ENCODE peak calls at places on chromosomes 12 and 14, in four cellular contexts. M is body of pancreas, I is Caco-2, V is astrocyte of the spinal cord. K is an unnamed sample.

GRCh38 chr12:7797698-7798398 is 8.6 kb downstream of the NANOG start:
- DNase-seq in M (peak; percentile 37), I (no peak), V (no peak), K (peak; percentile 56)

GRCh38 chr12:118418385-118419057 is 42.2 kb downstream of the SUDS3 start:
- DNase-seq in M (no peak), I (no peak), V (peak; percentile 15), K (peak; percentile 27)

GRCh38 chr14:104112609-104113571 is 25.5 kb upstream of the KIF26A start:
- DNase-seq in M (peak; percentile 4), I (peak; percentile 26), V (no peak), K (no peak)

GRCh38 chr14:23433457-23433856 is 2.0 kb downstream of the MYH7 start:
- DNase-seq in M (no peak), I (peak; percentile 13), V (no peak), K (no peak)

GRCh38 chr12:7180685-7181084 is 8.8 kb upstream of the PEX5 start:
- DNase-seq in M (no peak), I (no peak), V (no peak), K (no peak)

GRCh38 chr14:23183479-23183878 is at the start of gene SLC7A8:
- DNase-seq in M (peak; percentile 72), I (peak; percentile 58), V (peak; percentile 10), K (no peak)

GRCh38 chr12:110661337-110661972 is 27.5 kb downstream of the HVCN1 start:
- DNase-seq in M (peak; percentile 21), I (no peak), V (no peak), K (no peak)

GRCh38 chr12:114152890-114153289 is 186.8 kb upstream of the RBM19 start:
- DNase-seq in M (no peak), I (no peak), V (no peak), K (peak; percentile 6)

GRCh38 chr12:108587826-108588225 is 10.1 kb downstream of the TMEM119 start:
- DNase-seq in M (no peak), I (no peak), V (no peak), K (no peak)

GRCh38 chr12:112303004-112303403 is 79.2 kb downstream of the HECTD4 start:
- DNase-seq in M (no peak), I (no peak), V (peak; percentile 85), K (peak; percentile 72)

GRCh38 chr12:77697126-77697525 is 133.6 kb upstream of the NAV3 start:
- DNase-seq in M (no peak), I (no peak), V (no peak), K (no peak)

GRCh38 chr12:6774557-6775062 is 2.3 kb downstream of the LAG3 start:
- DNase-seq in M (no peak), I (no peak), V (no peak), K (no peak)

GRCh38 chr12:93186131-93186530 is 191.6 kb upstream of the NUDT4 start:
- DNase-seq in M (no peak), I (no peak), V (no peak), K (peak; percentile 67)

GRCh38 chr14:60789656-60790055 is 55.1 kb downstream of the MNAT1 start:
- DNase-seq in M (no peak), I (no peak), V (no peak), K (peak; percentile 7)

GRCh38 chr12:122028601-122029560 is 7.2 kb downstream of the BCL7A start:
- DNase-seq in M (peak; percentile 44), I (no peak), V (no peak), K (no peak)

GRCh38 chr12:127485528-127485927 is 781.4 kb upstream of the TMEM132C start:
- DNase-seq in M (no peak), I (no peak), V (peak; percentile 91), K (peak; percentile 88)

GRCh38 chr12:109491671-109492070 is 14.2 kb downstream of the UBE3B start:
- DNase-seq in M (no peak), I (no peak), V (no peak), K (no peak)

GRCh38 chr12:78938341-78939084 is 73.9 kb downstream of the SYT1 start:
- DNase-seq in M (no peak), I (no peak), V (no peak), K (no peak)

GRCh38 chr14:93232159-93232558 is 25.1 kb downstream of the UBR7 start:
- DNase-seq in M (no peak), I (no peak), V (no peak), K (no peak)

GRCh38 chr12:57707250-57707649 is 13.3 kb downstream of the OS9 start:
- DNase-seq in M (no peak), I (no peak), V (no peak), K (no peak)

GRCh38 chr12:127083028-127083949 is 1183.7 kb upstream of the TMEM132C start:
- DNase-seq in M (peak; percentile 12), I (no peak), V (peak; percentile 88), K (peak; percentile 86)

GRCh38 chr12:20490213-20490612 is 121.9 kb downstream of the PDE3A start:
- DNase-seq in M (no peak), I (no peak), V (no peak), K (peak; percentile 51)

GRCh38 chr12:5022465-5023061 is 21.1 kb upstream of the KCNA5 start:
- DNase-seq in M (peak; percentile 52), I (no peak), V (peak; percentile 25), K (peak; percentile 43)

GRCh38 chr12:47296828-47297227 is 217.1 kb upstream of the AMIGO2 start:
- DNase-seq in M (no peak), I (no peak), V (no peak), K (no peak)

GRCh38 chr12:13243516-13244070 is 47.1 kb downstream of the EMP1 start:
- DNase-seq in M (no peak), I (no peak), V (no peak), K (peak; percentile 72)

GRCh38 chr12:46342562-46343033 is 30.0 kb downstream of the SLC38A2 start:
- DNase-seq in M (peak; percentile 60), I (peak; percentile 41), V (peak; percentile 50), K (peak; percentile 77)

GRCh38 chr12:19527876-19528275 is 88.6 kb downstream of the AEBP2 start:
- DNase-seq in M (no peak), I (no peak), V (no peak), K (no peak)

GRCh38 chr14:56210570-56210969 is 92.4 kb downstream of the PELI2 start:
- DNase-seq in M (no peak), I (no peak), V (no peak), K (no peak)

GRCh38 chr12:88472775-88473174 is 107.5 kb downstream of the KITLG start:
- DNase-seq in M (no peak), I (no peak), V (peak; percentile 62), K (peak; percentile 53)

GRCh38 chr12:46559311-46559710 is 186.7 kb upstream of the SLC38A2 start:
- DNase-seq in M (no peak), I (no peak), V (no peak), K (peak; percentile 81)

GRCh38 chr14:94058128-94058673 is 22.8 kb downstream of the DDX24 start:
- DNase-seq in M (no peak), I (no peak), V (no peak), K (no peak)

GRCh38 chr14:52268191-52269061 is 928 bp downstream of the PTGDR start:
- DNase-seq in M (no peak), I (no peak), V (peak; percentile 34), K (peak; percentile 54)

GRCh38 chr14:52271538-52271937 is 4.0 kb downstream of the PTGDR start:
- DNase-seq in M (no peak), I (no peak), V (no peak), K (no peak)

GRCh38 chr14:52275372-52275771 is 7.9 kb downstream of the PTGDR start:
- DNase-seq in M (no peak), I (no peak), V (no peak), K (no peak)

GRCh38 chr14:52269100-52269499 is 1.6 kb downstream of the PTGDR start:
- DNase-seq in M (no peak), I (no peak), V (no peak), K (no peak)

DNA sequence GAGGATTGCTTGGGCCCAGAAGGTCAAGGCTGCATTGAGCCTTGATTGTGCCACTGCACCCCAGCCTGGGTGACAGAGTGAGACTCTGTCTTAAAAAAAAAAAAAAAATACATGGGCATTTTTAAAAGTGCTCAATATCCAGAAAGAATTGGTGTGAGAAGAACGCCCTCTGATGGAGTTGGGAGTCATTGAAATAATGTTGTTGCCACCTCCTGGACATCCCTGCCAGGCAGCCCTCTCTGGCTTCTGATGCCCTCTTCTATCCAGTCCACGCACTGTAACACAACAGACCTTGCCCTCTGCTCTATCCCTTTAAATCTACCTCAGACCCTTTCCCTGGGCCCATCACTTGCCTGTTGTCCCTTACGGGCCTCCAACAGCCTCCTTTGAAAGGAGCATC is 4.9 kb downstream of the PTGDR start:
- DNase-seq in M (no peak), I (no peak), V (peak; percentile 14), K (peak; percentile 61)
- TF ChIP-seq CTCF in M (no peak), I (no peak), V (peak; percentile 32), K (peak; percentile 41)

GRCh38 chr14:100622234-100622633 is 35.0 kb upstream of the BEGAIN start:
- DNase-seq in M (no peak), I (peak; percentile 17), V (no peak), K (no peak)
- H3K4me3 ChIP-seq in M (no peak overlapping the region), I (no peak overlapping the region), V (no peak overlapping the region), K (no peak overlapping the region)

GRCh38 chr14:78450945-78451344 is 280.8 kb downstream of the NRXN3 start:
- DNase-seq in M (no peak), I (no peak), V (no peak), K (no peak)

GRCh38 chr14:78445275-78445674 is 275.1 kb downstream of the NRXN3 start:
- DNase-seq in M (no peak), I (no peak), V (no peak), K (no peak)

GRCh38 chr14:78443834-78444233 is 273.7 kb downstream of the NRXN3 start:
- DNase-seq in M (no peak), I (no peak), V (no peak), K (no peak)

GRCh38 chr14:78446807-78447206 is 276.6 kb downstream of the NRXN3 start:
- DNase-seq in M (no peak), I (no peak), V (peak; percentile 7), K (peak; percentile 1)

DNA sequence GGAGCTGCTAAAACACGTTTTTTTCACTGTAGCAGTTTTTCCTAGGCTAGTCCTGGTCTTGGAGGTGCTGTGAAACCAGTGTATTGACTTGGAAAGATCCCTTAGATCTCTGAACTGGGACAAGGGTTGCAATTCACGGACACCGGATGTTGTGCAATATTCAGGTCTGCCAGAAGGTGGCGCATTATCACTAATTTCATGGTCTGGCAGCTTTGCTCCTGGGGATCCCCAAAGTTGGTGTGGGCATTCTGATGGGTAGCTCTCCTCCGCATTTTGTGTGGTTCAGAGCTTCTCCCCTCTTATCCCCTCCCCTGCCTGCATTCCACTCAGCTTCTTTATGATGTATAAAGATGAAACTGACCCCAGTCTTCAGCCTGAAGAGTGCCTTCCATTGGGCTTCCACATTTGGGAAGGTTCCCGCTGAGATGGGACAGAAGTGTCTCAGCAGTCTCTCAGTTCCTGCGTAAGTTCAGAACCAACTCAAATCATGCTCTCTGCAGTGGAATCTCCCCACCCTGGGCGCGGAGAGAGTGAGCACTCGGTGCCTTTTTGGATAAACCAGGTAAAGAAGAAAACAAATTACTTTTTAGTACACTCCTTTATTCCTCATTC is 278.4 kb downstream of the NRXN3 start:
- DNase-seq in M (peak; percentile 69), I (peak; percentile 49), V (peak; percentile 5), K (peak; percentile 34)
- TF ChIP-seq CTCF in M (peak; percentile 71), I (peak; percentile 67), V (peak; percentile 45), K (peak; percentile 64)

DNA sequence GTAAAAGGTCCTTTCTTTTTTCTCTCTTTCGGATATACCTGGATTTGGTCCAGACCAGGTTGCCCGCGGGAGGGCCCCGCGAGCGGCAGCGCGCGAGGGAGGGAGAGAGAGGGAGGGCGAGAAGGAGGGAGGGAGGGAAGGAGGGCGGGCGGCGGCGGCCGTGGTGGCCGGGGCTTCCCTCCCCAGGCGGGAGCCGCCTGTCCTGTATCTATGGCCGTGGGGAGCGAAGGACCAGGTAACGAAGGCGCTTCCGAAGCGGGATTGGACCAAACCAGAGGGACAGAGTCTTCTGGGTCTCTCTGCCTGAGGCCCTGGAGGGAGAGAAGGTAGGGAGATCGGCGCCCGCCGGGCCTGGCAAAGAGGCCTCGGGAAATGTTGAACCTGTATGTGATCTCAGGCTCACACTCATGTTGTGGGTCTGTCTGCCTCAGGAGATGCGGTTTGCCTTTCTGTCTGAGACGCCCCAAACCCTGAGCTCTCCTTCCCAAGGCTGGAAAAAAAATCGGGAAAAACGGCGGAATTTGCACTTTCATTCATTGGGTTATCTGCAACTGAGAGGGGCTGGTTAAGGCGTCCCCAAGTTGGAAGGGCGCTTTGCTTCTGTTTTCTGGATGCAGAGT is 5.2 kb upstream of the HOXC9 start:
- DNase-seq in M (no peak), I (no peak), V (no peak), K (no peak)
- H3K4me3 ChIP-seq in M (no peak overlapping the region), I (peak overlapping the region; percentile 63), V (no peak overlapping the region), K (no peak overlapping the region)